ENCODE peak calls at places on chromosomes 12 and 14, in six cellular contexts. One of them, this sample, is unnamed.
A peak's percentile ranks its signal among the peaks of the same experiment; 100 is the strongest.

GRCh38 chr14:53628747-53629146 is 327.9 kb downstream of the BMP4 start:
- DNase-seq in fibroblast of lung: no peak
- DNase-seq in cardiac muscle cell: no peak
- DNase-seq in IMR-90: no peak
- DNase-seq in thyroid gland: no peak
- DNase-seq in SJCRH30: no peak
- DNase-seq in this sample: no peak

GRCh38 chr14:57087841-57088240 is 180.9 kb downstream of the EXOC5 start:
- DNase-seq in fibroblast of lung: no peak
- DNase-seq in cardiac muscle cell: no peak
- DNase-seq in IMR-90: no peak
- DNase-seq in thyroid gland: no peak
- DNase-seq in SJCRH30: no peak
- DNase-seq in this sample: no peak

GRCh38 chr14:96165493-96166474 is 38.9 kb upstream of the BDKRB2 start:
- DNase-seq in fibroblast of lung: no peak
- DNase-seq in cardiac muscle cell: no peak
- DNase-seq in IMR-90: no peak
- DNase-seq in thyroid gland: no peak
- DNase-seq in SJCRH30: no peak
- DNase-seq in this sample: no peak

GRCh38 chr12:104057771-104058197 is 6.5 kb upstream of the HCFC2 start:
- DNase-seq in fibroblast of lung: no peak
- DNase-seq in cardiac muscle cell: peak; percentile 43
- DNase-seq in IMR-90: peak; percentile 37
- DNase-seq in thyroid gland: no peak
- DNase-seq in SJCRH30: peak; percentile 48
- DNase-seq in this sample: peak; percentile 61

GRCh38 chr14:69274321-69274720 is 14.4 kb downstream of the GALNT16 start:
- DNase-seq in fibroblast of lung: no peak
- DNase-seq in cardiac muscle cell: no peak
- DNase-seq in IMR-90: no peak
- DNase-seq in thyroid gland: no peak
- DNase-seq in SJCRH30: no peak
- DNase-seq in this sample: no peak

GRCh38 chr12:54527631-54527929 is 21.8 kb upstream of the PDE1B start:
- DNase-seq in fibroblast of lung: no peak
- DNase-seq in cardiac muscle cell: no peak
- DNase-seq in IMR-90: no peak
- DNase-seq in thyroid gland: no peak
- DNase-seq in SJCRH30: no peak
- DNase-seq in this sample: no peak

GRCh38 chr14:105060751-105061427 is 4.3 kb downstream of the GPR132 start:
- DNase-seq in fibroblast of lung: no peak
- DNase-seq in cardiac muscle cell: no peak
- DNase-seq in IMR-90: no peak
- DNase-seq in thyroid gland: peak; percentile 83
- DNase-seq in SJCRH30: peak; percentile 84
- DNase-seq in this sample: peak; percentile 49

GRCh38 chr14:50318031-50318626 is 6.0 kb downstream of the DMAC2L start:
- DNase-seq in fibroblast of lung: peak; percentile 38
- DNase-seq in cardiac muscle cell: peak; percentile 65
- DNase-seq in IMR-90: peak; percentile 66
- DNase-seq in thyroid gland: no peak
- DNase-seq in SJCRH30: peak; percentile 27
- DNase-seq in this sample: peak; percentile 80

GRCh38 chr14:35441160-35441559 is 36.6 kb upstream of the NFKBIA start:
- DNase-seq in fibroblast of lung: no peak
- DNase-seq in cardiac muscle cell: no peak
- DNase-seq in IMR-90: no peak
- DNase-seq in thyroid gland: no peak
- DNase-seq in SJCRH30: no peak
- DNase-seq in this sample: no peak

GRCh38 chr12:45122776-45123380 is 72.0 kb upstream of the DBX2 start:
- DNase-seq in fibroblast of lung: peak; percentile 31
- DNase-seq in cardiac muscle cell: peak; percentile 54
- DNase-seq in IMR-90: peak; percentile 21
- DNase-seq in thyroid gland: no peak
- DNase-seq in SJCRH30: peak; percentile 46
- DNase-seq in this sample: peak; percentile 31

GRCh38 chr12:112354399-112354798 is 27.8 kb downstream of the HECTD4 start:
- DNase-seq in fibroblast of lung: no peak
- DNase-seq in cardiac muscle cell: peak; percentile 15
- DNase-seq in IMR-90: no peak
- DNase-seq in thyroid gland: no peak
- DNase-seq in SJCRH30: no peak
- DNase-seq in this sample: no peak

GRCh38 chr12:87793134-87793533 is 236.1 kb downstream of the C12orf50 start:
- DNase-seq in fibroblast of lung: peak; percentile 84
- DNase-seq in cardiac muscle cell: peak; percentile 47
- DNase-seq in IMR-90: peak; percentile 81
- DNase-seq in thyroid gland: no peak
- DNase-seq in SJCRH30: peak; percentile 42
- DNase-seq in this sample: peak; percentile 63

GRCh38 chr12:104426926-104427546 is 29.7 kb upstream of the CHST11 start:
- DNase-seq in fibroblast of lung: peak; percentile 93
- DNase-seq in cardiac muscle cell: peak; percentile 52
- DNase-seq in IMR-90: peak; percentile 70
- DNase-seq in thyroid gland: no peak
- DNase-seq in SJCRH30: no peak
- DNase-seq in this sample: peak; percentile 6

GRCh38 chr14:61724133-61724532 is 28.8 kb downstream of the HIF1A start:
- DNase-seq in fibroblast of lung: no peak
- DNase-seq in cardiac muscle cell: no peak
- DNase-seq in IMR-90: no peak
- DNase-seq in thyroid gland: no peak
- DNase-seq in SJCRH30: no peak
- DNase-seq in this sample: no peak

GRCh38 chr14:61718039-61718438 is 22.7 kb downstream of the HIF1A start:
- DNase-seq in fibroblast of lung: no peak
- DNase-seq in cardiac muscle cell: no peak
- DNase-seq in IMR-90: no peak
- DNase-seq in thyroid gland: no peak
- DNase-seq in SJCRH30: no peak
- DNase-seq in this sample: no peak

GRCh38 chr14:61719344-61720301 is 24.3 kb downstream of the HIF1A start:
- DNase-seq in fibroblast of lung: no peak
- DNase-seq in cardiac muscle cell: no peak
- DNase-seq in IMR-90: no peak
- DNase-seq in thyroid gland: no peak
- DNase-seq in SJCRH30: no peak
- DNase-seq in this sample: no peak

GRCh38 chr14:61716956-61717355 is 21.6 kb downstream of the HIF1A start:
- DNase-seq in fibroblast of lung: no peak
- DNase-seq in cardiac muscle cell: no peak
- DNase-seq in IMR-90: no peak
- DNase-seq in thyroid gland: no peak
- DNase-seq in SJCRH30: no peak
- DNase-seq in this sample: no peak

DNA sequence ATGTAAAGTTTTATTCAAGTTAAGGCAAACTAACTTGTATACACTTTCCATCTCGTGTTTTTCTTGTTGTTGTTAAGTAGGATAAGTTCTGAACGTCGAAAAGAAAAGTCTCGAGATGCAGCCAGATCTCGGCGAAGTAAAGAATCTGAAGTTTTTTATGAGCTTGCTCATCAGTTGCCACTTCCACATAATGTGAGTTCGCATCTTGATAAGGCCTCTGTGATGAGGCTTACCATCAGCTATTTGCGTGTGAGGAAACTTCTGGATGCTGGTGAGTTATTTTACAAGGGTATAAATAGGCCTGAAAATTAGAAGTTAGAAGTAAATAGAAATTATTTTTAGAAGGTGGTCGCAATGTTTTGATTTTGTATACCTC is 25.0 kb downstream of the HIF1A start:
- DNase-seq in fibroblast of lung: peak; percentile 61
- DNase-seq in cardiac muscle cell: peak; percentile 69
- DNase-seq in IMR-90: no peak
- DNase-seq in thyroid gland: no peak
- DNase-seq in SJCRH30: no peak
- DNase-seq in this sample: no peak
- H3K4me1 ChIP-seq in fibroblast of lung: no peaks in the 10 kb centered on the region
- H3K4me1 ChIP-seq in cardiac muscle cell: peaks cover 30% of the 10 kb centered on the region
- H3K4me1 ChIP-seq in IMR-90: peaks cover 15% of the 10 kb centered on the region
- H3K4me1 ChIP-seq in thyroid gland: peaks cover 31% of the 10 kb centered on the region
- H3K4me1 ChIP-seq in SJCRH30: no peaks in the 10 kb centered on the region
- H3K4me1 ChIP-seq in this sample: peaks cover 64% of the 10 kb centered on the region

DNA sequence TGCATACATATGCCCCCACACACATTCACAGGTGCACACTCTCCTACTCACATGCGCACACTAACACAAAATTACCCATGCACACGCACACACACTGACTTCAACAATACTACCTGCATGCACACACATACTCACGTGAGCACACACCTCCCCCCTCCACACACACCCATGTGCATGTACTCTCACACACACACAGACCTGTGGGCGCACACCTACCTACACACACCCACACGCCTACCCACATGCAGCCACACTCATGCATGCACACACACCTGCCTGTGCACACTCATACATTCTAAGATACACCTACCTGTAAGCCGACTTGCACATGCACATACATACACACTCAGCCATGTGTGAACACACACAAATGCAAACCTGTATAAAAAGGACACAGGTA is 97.3 kb upstream of the GSC start:
- DNase-seq in fibroblast of lung: no peak
- DNase-seq in cardiac muscle cell: no peak
- DNase-seq in IMR-90: no peak
- DNase-seq in thyroid gland: no peak
- DNase-seq in SJCRH30: no peak
- DNase-seq in this sample: no peak
- H3K27me3 ChIP-seq in fibroblast of lung: no peaks in the 10 kb centered on the region
- H3K27me3 ChIP-seq in cardiac muscle cell: peaks cover 24% of the 10 kb centered on the region
- H3K27me3 ChIP-seq in IMR-90: no peaks in the 10 kb centered on the region
- H3K27me3 ChIP-seq in thyroid gland: no peaks in the 10 kb centered on the region
- H3K27me3 ChIP-seq in SJCRH30: no peaks in the 10 kb centered on the region
- H3K27me3 ChIP-seq in this sample: peaks cover 15% of the 10 kb centered on the region

DNA sequence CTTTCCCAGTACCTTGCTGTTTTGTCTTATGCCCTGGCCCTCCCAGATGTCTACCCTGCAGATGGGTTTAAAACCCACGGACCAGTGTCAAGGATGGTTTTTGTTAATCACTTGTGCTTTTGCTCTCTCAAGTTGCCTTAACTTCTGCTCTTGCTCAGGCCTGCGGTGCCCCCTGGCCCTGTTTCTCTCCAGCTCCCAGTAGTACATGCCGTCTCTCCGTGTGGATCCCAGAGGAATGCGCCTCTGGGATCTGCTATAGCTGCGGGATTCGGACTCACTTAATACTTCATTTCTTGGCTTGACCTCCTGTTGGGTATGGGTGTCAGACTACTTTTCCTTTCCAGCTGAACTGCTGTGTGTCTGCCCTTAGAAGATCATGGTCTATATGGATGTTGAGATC is 14.5 kb downstream of the PLEKHG3 start:
- DNase-seq in fibroblast of lung: no peak
- DNase-seq in cardiac muscle cell: no peak
- DNase-seq in IMR-90: no peak
- DNase-seq in thyroid gland: no peak
- DNase-seq in SJCRH30: no peak
- DNase-seq in this sample: no peak
- H3K4me1 ChIP-seq in fibroblast of lung: peaks cover 21% of the 10 kb centered on the region
- H3K4me1 ChIP-seq in cardiac muscle cell: peaks cover 28% of the 10 kb centered on the region
- H3K4me1 ChIP-seq in IMR-90: peaks cover 11% of the 10 kb centered on the region
- H3K4me1 ChIP-seq in thyroid gland: peaks cover 75% of the 10 kb centered on the region
- H3K4me1 ChIP-seq in SJCRH30: peaks cover 32% of the 10 kb centered on the region
- H3K4me1 ChIP-seq in this sample: peaks cover 22% of the 10 kb centered on the region

DNA sequence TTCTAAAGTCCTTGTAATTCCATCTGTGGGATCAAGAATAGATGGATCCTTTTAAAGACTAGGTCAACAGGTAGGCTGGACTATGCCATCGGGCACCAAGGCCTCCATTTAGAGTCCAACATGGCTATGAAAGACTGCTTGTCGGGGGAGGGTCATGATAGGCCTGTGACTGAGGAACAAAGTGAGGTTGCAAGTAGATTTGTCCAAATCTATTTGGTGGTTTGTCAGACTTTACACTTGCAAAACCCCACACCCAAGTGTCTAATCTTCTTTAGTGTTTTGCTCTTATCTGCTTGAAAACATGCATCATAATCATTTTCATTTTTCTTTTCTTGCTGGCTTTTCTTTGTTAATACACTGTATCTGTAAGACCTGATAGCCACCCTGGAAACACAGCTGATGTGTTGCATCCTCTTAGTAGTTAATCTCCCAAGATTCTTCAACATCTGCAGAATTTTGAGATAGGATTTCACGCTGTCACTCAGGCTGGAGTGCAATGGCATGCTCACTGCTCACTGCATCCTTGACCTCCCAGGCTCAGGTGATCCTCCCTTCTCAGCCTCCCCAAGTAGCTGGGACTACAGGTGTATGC is 50.3 kb downstream of the TDP1 start:
- DNase-seq in fibroblast of lung: no peak
- DNase-seq in cardiac muscle cell: no peak
- DNase-seq in IMR-90: no peak
- DNase-seq in thyroid gland: no peak
- DNase-seq in SJCRH30: no peak
- DNase-seq in this sample: no peak
- H3K27me3 ChIP-seq in fibroblast of lung: no peaks in the 10 kb centered on the region
- H3K27me3 ChIP-seq in cardiac muscle cell: no peaks in the 10 kb centered on the region
- H3K27me3 ChIP-seq in IMR-90: no peaks in the 10 kb centered on the region
- H3K27me3 ChIP-seq in thyroid gland: no peaks in the 10 kb centered on the region
- H3K27me3 ChIP-seq in SJCRH30: no peaks in the 10 kb centered on the region
- H3K27me3 ChIP-seq in this sample: no peaks in the 10 kb centered on the region

GRCh38 chr12:93461503-93461902 is 5.8 kb upstream of the MRPL42 start:
- DNase-seq in fibroblast of lung: no peak
- DNase-seq in cardiac muscle cell: peak; percentile 37
- DNase-seq in IMR-90: no peak
- DNase-seq in thyroid gland: no peak
- DNase-seq in SJCRH30: no peak
- DNase-seq in this sample: no peak

GRCh38 chr12:93469386-93469785 is 2.1 kb downstream of the MRPL42 start:
- DNase-seq in fibroblast of lung: no peak
- DNase-seq in cardiac muscle cell: no peak
- DNase-seq in IMR-90: no peak
- DNase-seq in thyroid gland: no peak
- DNase-seq in SJCRH30: no peak
- DNase-seq in this sample: no peak

GRCh38 chr12:93468008-93468371 is 676 bp downstream of the MRPL42 start:
- DNase-seq in fibroblast of lung: no peak
- DNase-seq in cardiac muscle cell: no peak
- DNase-seq in IMR-90: no peak
- DNase-seq in thyroid gland: no peak
- DNase-seq in SJCRH30: no peak
- DNase-seq in this sample: peak; percentile 15

GRCh38 chr12:93466625-93467350 is 526 bp upstream of the MRPL42 start:
- DNase-seq in fibroblast of lung: no peak
- DNase-seq in cardiac muscle cell: no peak
- DNase-seq in IMR-90: no peak
- DNase-seq in thyroid gland: no peak
- DNase-seq in SJCRH30: no peak
- DNase-seq in this sample: no peak

DNA sequence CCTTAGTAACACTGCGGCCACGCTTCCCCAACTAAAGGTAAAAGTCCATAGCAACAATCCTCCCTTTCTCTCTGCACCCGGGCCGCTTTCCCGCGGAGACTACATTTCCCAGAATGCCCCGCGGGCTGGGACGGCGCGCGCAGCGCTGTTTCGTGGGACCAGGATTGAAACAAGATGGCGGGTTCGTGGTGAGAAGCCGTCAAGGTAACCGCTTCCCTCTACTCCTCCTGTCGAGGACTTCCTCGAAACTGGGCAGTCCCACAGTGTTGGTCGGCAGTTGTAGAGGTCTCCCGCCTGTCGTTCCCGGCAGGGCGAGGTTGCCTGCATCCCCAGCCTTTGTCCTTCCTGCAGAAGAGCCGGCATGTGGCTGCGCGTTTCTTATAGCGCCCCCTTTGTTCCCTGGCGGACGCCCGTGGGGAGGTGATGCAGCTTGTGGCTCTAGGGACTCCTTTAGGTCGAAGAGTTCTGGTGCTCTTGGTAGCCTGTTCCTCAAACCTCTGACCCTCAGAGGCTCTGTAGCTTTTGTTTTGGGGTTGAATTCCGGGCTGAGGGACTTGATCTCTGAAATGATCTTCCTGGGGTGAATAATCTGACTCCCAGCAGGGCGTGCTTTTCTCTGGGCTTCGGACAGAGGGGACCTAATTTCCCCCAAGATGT is at the start of gene MRPL42:
- DNase-seq in fibroblast of lung: peak; percentile 78
- DNase-seq in cardiac muscle cell: peak; percentile 91
- DNase-seq in IMR-90: peak; percentile 81
- DNase-seq in thyroid gland: peak; percentile 88
- DNase-seq in SJCRH30: peak; percentile 92
- DNase-seq in this sample: peak; percentile 94
- H3K4me1 ChIP-seq in fibroblast of lung: no peaks in the 10 kb centered on the region
- H3K4me1 ChIP-seq in cardiac muscle cell: peaks cover 11% of the 10 kb centered on the region
- H3K4me1 ChIP-seq in IMR-90: no peaks in the 10 kb centered on the region
- H3K4me1 ChIP-seq in thyroid gland: no peaks in the 10 kb centered on the region
- H3K4me1 ChIP-seq in SJCRH30: no peaks in the 10 kb centered on the region
- H3K4me1 ChIP-seq in this sample: peaks cover 15% of the 10 kb centered on the region

This sample was measured in adipocyte.